ENCODE peak calls at places on chromosomes 2 and 18, in nine cellular contexts. S is upper lobe of right lung; W is PC-3; Z is heart right ventricle; A is RWPE2; C is left lung; E is naive thymus-derived CD4-positive, alpha-beta T cell; O is upper lobe of left lung; G is HCT116. B is an unnamed sample.

GRCh38 chr2:53952519-53952918 is 18.3 kb downstream of the PSME4 start:
- ATAC-seq in O (no peak), E (no peak), C (no peak), G (no peak), A (no peak), W (no peak), Z (no peak), S (no peak), B (no peak)

GRCh38 chr2:119821266-119821665 is 61.5 kb downstream of the PTPN4 start:
- ATAC-seq in G (no peak), E (no peak), Z (no peak), A (no peak), C (no peak), O (no peak), S (no peak), W (no peak), B (no peak)

GRCh38 chr2:188333751-188334524 is 42.3 kb downstream of the GULP1 start:
- ATAC-seq in C (peak; percentile 83), G (no peak), O (peak; percentile 72), E (no peak), A (no peak), W (no peak), Z (peak; percentile 84), S (peak; percentile 74), B (peak; percentile 34)

GRCh38 chr2:101974663-101975062 is 17.1 kb upstream of the IL1R2 start:
- ATAC-seq in E (no peak), Z (no peak), S (no peak), W (no peak), O (peak; percentile 26), G (no peak), A (no peak), C (no peak), B (no peak)

GRCh38 chr18:56235061-56235772 is 403.2 kb downstream of the TXNL1 start:
- ATAC-seq in E (peak; percentile 40), O (no peak), A (no peak), Z (no peak), C (no peak), W (no peak), G (no peak), S (peak; percentile 19), B (no peak)

GRCh38 chr2:9359463-9359862 is 63.9 kb downstream of the ITGB1BP1 start:
- ATAC-seq in E (no peak), G (no peak), A (no peak), O (no peak), W (no peak), S (no peak), Z (no peak), C (no peak), B (no peak)

GRCh38 chr18:64993695-64994094 is 757.1 kb upstream of the CDH7 start:
- ATAC-seq in Z (peak; percentile 48), O (no peak), S (no peak), E (no peak), A (peak; percentile 17), W (no peak), C (peak; percentile 68), G (no peak), B (no peak)

GRCh38 chr18:49059028-49059670 is 108.4 kb upstream of the SMAD7 start:
- ATAC-seq in S (no peak), W (no peak), Z (no peak), E (no peak), C (peak; percentile 45), G (peak; percentile 27), A (no peak), O (no peak), B (no peak)

GRCh38 chr2:203533696-203534471 is 1.2 kb downstream of the RAPH1 start:
- ATAC-seq in O (peak; percentile 40), S (no peak), G (no peak), E (peak; percentile 67), W (peak; percentile 22), Z (peak; percentile 11), C (peak; percentile 4), A (peak; percentile 26), B (no peak)

GRCh38 chr18:45865466-45865865 is 40.0 kb downstream of the SIGLEC15 start:
- ATAC-seq in W (no peak), E (no peak), A (no peak), Z (no peak), S (no peak), C (no peak), G (no peak), O (no peak), B (no peak)

GRCh38 chr18:45860971-45861370 is 35.5 kb downstream of the SIGLEC15 start:
- ATAC-seq in W (no peak), O (no peak), C (no peak), S (no peak), E (no peak), G (no peak), A (no peak), Z (no peak), B (no peak)

GRCh38 chr18:45861926-45862325 is 36.5 kb downstream of the SIGLEC15 start:
- ATAC-seq in Z (no peak), E (no peak), C (no peak), G (no peak), A (no peak), W (no peak), O (no peak), S (no peak), B (no peak)

GRCh38 chr18:45864081-45864480 is 38.6 kb downstream of the SIGLEC15 start:
- ATAC-seq in O (no peak), W (no peak), S (no peak), A (no peak), E (no peak), G (no peak), Z (no peak), C (no peak), B (no peak)

DNA sequence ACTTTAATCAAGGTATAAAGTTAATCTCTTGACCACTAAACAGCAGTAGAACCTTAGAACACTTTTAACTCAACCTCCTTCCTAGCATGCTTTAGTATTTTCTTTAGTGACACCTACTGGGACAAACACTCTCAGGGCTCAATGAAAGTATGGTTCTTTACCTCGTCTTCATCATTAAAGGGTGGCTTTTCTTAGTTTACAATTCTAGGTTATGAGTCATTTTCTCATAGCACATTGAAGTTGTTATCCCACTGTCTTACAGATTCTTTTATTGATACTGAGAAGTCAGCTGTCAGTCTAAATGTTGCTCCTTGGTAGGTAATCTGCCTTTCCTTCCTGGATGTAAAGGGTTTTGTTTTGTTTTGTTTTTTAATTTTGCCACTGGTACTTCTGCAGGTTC is 38.0 kb downstream of the SIGLEC15 start:
- ATAC-seq in G (no peak), Z (no peak), C (no peak), A (no peak), O (no peak), S (no peak), E (no peak), W (no peak), B (no peak)
- H3K36me3 ChIP-seq in G (no peaks in the 10 kb centered on the region), Z (peaks cover 100% of the 10 kb centered on the region), C (no peaks in the 10 kb centered on the region), A (peaks cover 90% of the 10 kb centered on the region), O (peaks cover 53% of the 10 kb centered on the region), S (peaks cover 97% of the 10 kb centered on the region), E (peaks cover 19% of the 10 kb centered on the region), W (no peaks in the 10 kb centered on the region), B (peaks cover 9% of the 10 kb centered on the region)

DNA sequence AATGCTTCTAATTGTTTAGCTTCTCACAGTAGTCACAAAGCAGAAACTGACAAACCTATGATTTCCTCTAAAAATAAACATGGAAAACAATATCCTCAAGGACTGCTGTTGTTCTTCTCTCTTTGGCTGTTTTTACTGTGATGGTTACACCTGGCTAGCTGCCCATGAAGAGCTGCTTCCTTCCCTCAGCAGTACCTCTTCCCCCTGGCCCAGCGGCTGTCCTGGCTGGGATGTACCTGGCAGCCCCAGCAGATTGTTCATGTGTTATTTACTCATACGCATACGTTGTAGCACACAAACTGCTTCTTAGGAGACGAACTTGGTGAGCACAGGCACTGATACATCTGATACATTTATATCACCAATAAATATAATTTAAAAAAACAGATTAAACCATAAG is 27.4 kb downstream of the NEMP2 start:
- ATAC-seq in C (no peak), E (no peak), O (no peak), A (no peak), S (no peak), Z (no peak), W (no peak), G (no peak), B (no peak)
- H3K36me3 ChIP-seq in C (no peaks in the 10 kb centered on the region), E (peaks cover 8% of the 10 kb centered on the region), O (peaks cover 3% of the 10 kb centered on the region), A (peaks cover 23% of the 10 kb centered on the region), S (peaks cover 30% of the 10 kb centered on the region), Z (peaks cover 46% of the 10 kb centered on the region), W (no peaks in the 10 kb centered on the region), G (no peaks in the 10 kb centered on the region), B (peaks cover 52% of the 10 kb centered on the region)

DNA sequence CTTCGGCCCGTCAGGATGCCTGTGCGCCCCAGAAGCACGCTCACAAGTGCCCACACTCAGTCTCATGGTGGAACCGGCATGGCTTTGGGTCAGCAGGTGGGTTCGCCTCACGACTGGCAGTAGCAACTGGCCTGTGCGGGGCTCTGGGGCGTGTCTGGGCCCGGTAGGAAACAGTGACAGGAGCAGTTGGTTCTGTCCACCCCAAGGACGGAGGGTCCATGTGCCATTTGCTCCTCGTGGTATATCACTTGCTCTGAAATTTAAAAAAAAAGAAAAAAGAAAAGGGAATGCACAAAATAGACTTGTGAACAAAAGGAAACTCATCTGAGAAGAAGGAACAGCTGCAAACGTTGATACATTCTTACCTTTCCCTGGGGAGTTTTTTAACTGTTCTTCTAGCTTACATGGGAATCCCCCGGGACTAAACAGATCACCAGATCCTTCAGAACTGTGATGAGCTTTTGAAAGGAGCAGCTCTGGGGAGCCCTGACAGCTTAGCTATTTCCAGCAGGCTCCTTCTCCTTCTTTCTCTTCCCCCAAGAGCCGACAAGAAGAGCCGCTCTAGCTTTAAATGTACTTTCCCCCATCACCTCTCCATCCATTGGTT is 42.8 kb downstream of the TRAPPC12 start:
- ATAC-seq in O (no peak), W (no peak), G (no peak), S (no peak), C (no peak), E (no peak), A (no peak), Z (no peak), B (no peak)
- H3K36me3 ChIP-seq in O (peaks cover 26% of the 10 kb centered on the region), W (peaks cover 43% of the 10 kb centered on the region), G (peaks cover 8% of the 10 kb centered on the region), S (peaks cover 46% of the 10 kb centered on the region), C (no peaks in the 10 kb centered on the region), E (peaks cover 12% of the 10 kb centered on the region), A (peaks cover 30% of the 10 kb centered on the region), Z (peaks cover 98% of the 10 kb centered on the region), B (peaks cover 78% of the 10 kb centered on the region)

GRCh38 chr2:71423817-71424420 is 29.4 kb upstream of the DYSF start:
- ATAC-seq in S (no peak), Z (peak; percentile 56), W (no peak), C (no peak), O (no peak), A (no peak), E (no peak), G (no peak), B (no peak)

GRCh38 chr2:71422786-71423185 is 30.6 kb upstream of the DYSF start:
- ATAC-seq in Z (no peak), E (no peak), W (no peak), G (no peak), A (no peak), O (no peak), C (no peak), S (no peak), B (no peak)

GRCh38 chr2:71428472-71429383 is 24.6 kb upstream of the DYSF start:
- ATAC-seq in O (no peak), Z (no peak), E (no peak), W (no peak), C (no peak), A (no peak), G (no peak), S (no peak), B (no peak)

DNA sequence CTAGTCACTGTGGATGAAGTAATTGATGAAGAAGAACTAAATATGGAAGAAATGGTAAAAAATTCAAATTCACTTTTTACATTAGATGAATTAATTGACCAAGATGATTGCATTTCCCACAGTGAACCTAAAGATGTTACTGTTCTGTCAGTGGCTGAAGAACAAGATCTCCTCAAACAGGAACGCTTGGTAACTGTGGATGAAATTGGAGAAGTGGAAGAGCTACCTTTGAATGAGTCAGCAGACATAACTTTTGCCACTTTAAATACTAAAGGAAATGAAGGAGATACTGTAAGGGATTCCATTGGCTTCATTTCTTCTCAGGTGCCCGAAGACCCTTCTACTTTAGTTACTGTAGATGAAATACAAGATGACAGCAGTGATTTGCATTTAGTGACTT is 26.6 kb upstream of the DYSF start:
- ATAC-seq in A (no peak), Z (no peak), G (no peak), E (no peak), C (no peak), O (no peak), S (no peak), W (peak; percentile 43), B (no peak)
- H3K36me3 ChIP-seq in A (peaks cover 95% of the 10 kb centered on the region), Z (peaks cover 97% of the 10 kb centered on the region), G (peaks cover 18% of the 10 kb centered on the region), E (peaks cover 15% of the 10 kb centered on the region), C (no peaks in the 10 kb centered on the region), O (peaks cover 23% of the 10 kb centered on the region), S (peaks cover 91% of the 10 kb centered on the region), W (peaks cover 55% of the 10 kb centered on the region), B (peaks cover 89% of the 10 kb centered on the region)